ENCODE peak calls at places on chromosomes 5 and 9, in nine cellular contexts. Y is natural killer cell, Z is cardiac fibroblast, M is cardiac muscle cell, I is Calu3, X is mesothelial cell of epicardium, E is epithelial cell of esophagus, L is HCT116, A is tibial artery. S is an unnamed sample.

GRCh38 chr5:62144395-62145022 is 161.5 kb upstream of the KIF2A start:
- DNase-seq in Y (no peak), M (no peak), I (no peak), X (no peak), Z (no peak), E (peak; percentile 82), L (no peak), A (no peak), S (no peak)

GRCh38 chr5:6583049-6583880 is 49.6 kb downstream of the NSUN2 start:
- DNase-seq in Z (peak; percentile 31), Y (no peak), M (peak; percentile 31), I (peak; percentile 41), L (no peak), E (peak; percentile 18), X (peak; percentile 68), A (no peak), S (no peak)

GRCh38 chr5:133123297-133123696 is 71.5 kb downstream of the HSPA4 start:
- DNase-seq in E (no peak), X (no peak), L (no peak), A (no peak), M (no peak), Z (no peak), I (no peak), Y (no peak), S (peak; percentile 32)

GRCh38 chr5:143129910-143130703 is 273.4 kb downstream of the NR3C1 start:
- DNase-seq in E (no peak), Y (no peak), I (no peak), M (no peak), L (no peak), Z (no peak), X (no peak), A (no peak), S (no peak)

GRCh38 chr5:168683247-168683926 is 104.2 kb upstream of the PANK3 start:
- DNase-seq in Y (no peak), X (no peak), I (no peak), A (no peak), E (no peak), L (no peak), Z (peak; percentile 22), M (no peak), S (no peak)

GRCh38 chr5:177309351-177310191 is 2.1 kb downstream of the MXD3 start:
- DNase-seq in L (peak; percentile 81), X (peak; percentile 78), Y (peak; percentile 65), E (peak; percentile 84), M (peak; percentile 74), Z (peak; percentile 75), I (peak; percentile 90), A (no peak), S (no peak)

GRCh38 chr9:35856206-35856605 is 14.0 kb downstream of the OR13J1 start:
- DNase-seq in X (no peak), L (no peak), I (no peak), M (no peak), E (no peak), Z (no peak), Y (peak; percentile 10), A (no peak), S (no peak)

GRCh38 chr5:142816577-142816976 is 46.4 kb downstream of the ARHGAP26 start:
- DNase-seq in Z (peak; percentile 69), I (peak; percentile 68), M (peak; percentile 71), E (peak; percentile 40), A (peak; percentile 67), L (no peak), Y (no peak), X (no peak), S (no peak)

GRCh38 chr5:135559342-135559741 is 19.4 kb downstream of the CXCL14 start:
- DNase-seq in L (peak; percentile 38), Y (no peak), A (no peak), X (no peak), Z (no peak), I (no peak), M (no peak), E (peak; percentile 39), S (no peak)

GRCh38 chr9:14158136-14158781 is 155.7 kb downstream of the NFIB start:
- DNase-seq in Y (no peak), I (no peak), X (no peak), Z (no peak), E (no peak), A (no peak), M (no peak), L (no peak), S (no peak)

GRCh38 chr5:34500236-34500836 is 155.8 kb upstream of the RAI14 start:
- DNase-seq in M (peak; percentile 54), A (no peak), I (no peak), Z (peak; percentile 49), E (peak; percentile 70), Y (no peak), L (no peak), X (no peak), S (no peak)

GRCh38 chr5:125065114-125065513 is 318.7 kb upstream of the ZNF608 start:
- DNase-seq in Z (no peak), L (no peak), X (no peak), E (peak; percentile 25), Y (no peak), I (no peak), A (no peak), M (no peak), S (no peak)

GRCh38 chr9:2809692-2810423 is 34.0 kb downstream of the PUM3 start:
- DNase-seq in Z (peak; percentile 98), E (peak; percentile 21), A (no peak), M (peak; percentile 97), X (no peak), Y (no peak), I (no peak), L (no peak), S (no peak)

DNA sequence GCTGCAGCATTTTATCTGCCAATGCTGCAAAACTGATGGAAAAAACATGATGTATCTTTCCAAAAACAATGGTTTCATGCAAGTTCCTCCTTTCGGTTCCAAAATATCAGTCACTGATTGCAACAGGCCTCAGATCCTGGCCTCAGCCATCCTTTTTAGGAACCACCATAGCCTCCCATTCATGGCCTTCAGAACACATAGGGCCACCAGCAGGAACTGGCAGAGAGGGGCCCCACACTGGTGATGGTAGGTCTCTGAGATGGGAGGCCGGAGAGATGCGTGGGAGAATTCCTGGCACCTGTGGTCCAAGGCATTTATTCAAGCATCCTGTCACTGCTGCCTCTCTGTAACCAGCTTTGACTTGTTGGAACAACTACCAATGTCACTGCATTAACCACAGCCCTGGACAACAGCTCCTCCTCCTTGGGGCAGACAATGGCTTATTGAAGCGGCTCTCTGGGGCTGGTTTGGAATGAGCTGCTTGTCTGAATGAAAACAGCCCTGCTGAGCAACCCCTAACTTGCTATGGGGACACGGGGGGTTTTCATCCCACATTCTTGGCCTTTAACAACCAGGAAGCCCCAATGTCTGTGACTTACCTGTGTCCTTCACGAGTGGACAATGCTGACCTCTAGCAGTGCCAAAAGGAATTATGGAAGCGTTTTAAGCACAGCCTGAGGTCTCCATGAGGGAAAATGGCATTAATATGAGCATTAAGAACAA is 108.1 kb downstream of the LHFPL2 start:
- DNase-seq in Y (no peak), L (no peak), E (no peak), Z (no peak), X (no peak), M (no peak), A (peak; percentile 66), I (no peak), S (no peak)
- TF ChIP-seq CTCF in Y (no peak), L (no peak), E (no peak), Z (no peak), X (no peak), M (no peak), A (no peak), I (no peak), S (no peak)

DNA sequence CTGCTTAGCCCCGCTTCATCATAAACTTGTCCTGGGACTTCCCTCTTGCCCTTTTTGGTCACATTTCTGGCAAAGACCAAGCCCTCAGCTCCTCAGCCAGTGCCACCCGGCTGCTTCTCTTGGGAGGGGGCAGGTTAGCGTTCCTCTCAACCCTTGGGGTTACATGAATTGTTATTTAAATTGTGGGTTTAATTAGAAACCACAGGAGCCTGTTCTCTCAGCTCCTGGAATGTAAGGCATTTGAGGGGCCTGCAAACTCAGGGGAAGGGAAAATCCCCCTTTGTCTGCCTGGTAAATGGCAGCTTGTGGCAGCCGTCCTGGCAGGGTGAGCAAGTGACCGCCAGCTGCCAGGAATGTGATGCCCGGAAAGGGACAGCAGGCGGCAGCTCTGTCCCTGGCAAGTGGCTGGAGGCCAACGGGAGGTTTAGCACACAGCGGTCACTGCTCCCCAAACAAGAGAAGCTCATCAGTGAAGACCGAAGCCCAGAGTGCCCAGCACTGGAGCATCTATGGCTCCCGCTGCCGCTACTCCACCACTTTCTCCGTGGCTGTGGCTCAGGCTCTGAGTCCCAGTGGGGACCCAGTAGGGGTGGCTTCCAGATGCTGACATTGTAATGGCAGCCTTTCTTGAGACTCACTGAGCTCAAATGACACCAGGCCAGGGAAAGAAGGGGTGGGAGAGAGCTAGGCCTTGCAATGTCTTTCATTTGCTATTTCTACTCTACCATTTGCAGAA is 51.7 kb downstream of the SHB start:
- DNase-seq in Y (no peak), E (peak; percentile 59), M (peak; percentile 59), L (no peak), I (peak; percentile 63), X (no peak), A (peak; percentile 39), Z (peak; percentile 48), S (no peak)
- TF ChIP-seq CTCF in Y (no peak), E (peak; percentile 47), M (no peak), L (peak; percentile 8), I (no peak), X (no peak), A (peak; percentile 78), Z (no peak), S (peak; percentile 64)

DNA sequence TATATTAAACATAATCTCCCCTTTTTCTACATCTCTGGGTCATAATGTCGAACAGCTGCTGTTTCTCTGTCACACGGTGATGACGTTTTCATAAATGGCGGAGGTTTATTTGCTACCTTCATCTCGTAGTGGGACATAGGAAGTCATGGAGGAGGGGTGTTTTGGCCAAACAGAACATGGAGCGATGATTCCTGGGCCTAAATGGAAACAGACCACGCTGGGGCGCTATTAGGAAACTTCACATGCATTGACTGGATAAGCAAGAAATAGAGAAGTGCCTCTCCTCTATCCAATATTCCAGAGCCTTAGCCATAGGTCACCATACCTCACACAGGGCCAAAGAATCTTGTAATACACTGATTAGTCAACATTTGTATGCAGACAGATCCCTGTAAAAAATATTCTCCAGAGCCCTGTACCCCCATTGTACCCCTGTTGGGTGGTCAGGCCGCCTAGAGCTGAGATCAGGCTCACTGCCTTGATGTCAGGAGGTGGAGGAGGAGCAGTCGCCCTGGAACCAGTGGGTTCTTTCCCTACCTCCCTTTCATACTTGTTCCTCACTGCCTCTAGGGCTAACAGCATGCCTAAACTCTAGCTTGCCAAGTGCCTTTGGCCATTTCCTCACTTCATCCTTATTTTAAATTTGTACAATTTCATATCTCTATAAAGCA is 77.8 kb upstream of the SPIN1 start:
- DNase-seq in Z (peak; percentile 20), L (no peak), I (no peak), E (no peak), M (peak; percentile 66), Y (no peak), A (peak; percentile 21), X (no peak), S (no peak)
- TF ChIP-seq CTCF in Z (no peak), L (no peak), I (no peak), E (no peak), M (no peak), Y (no peak), A (no peak), X (no peak), S (no peak)

DNA sequence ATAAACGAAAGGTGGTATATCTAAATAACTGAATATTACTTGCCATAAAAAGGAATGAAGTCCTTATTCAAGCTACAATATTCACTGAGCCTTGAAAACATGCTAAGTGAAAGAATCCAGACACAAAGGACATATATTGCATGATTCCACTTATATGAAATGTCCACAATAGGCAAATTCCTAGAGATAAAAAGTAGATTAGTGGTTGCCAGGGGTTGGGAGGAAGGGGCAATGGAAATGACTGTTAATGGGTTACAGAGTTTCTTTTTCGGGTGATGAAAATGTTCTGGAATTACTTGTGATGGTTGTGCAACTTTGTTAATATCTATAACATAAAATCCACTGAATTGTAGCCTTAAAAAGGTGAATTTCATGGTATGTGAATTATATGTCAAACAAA is 227.1 kb upstream of the TRIM32 start:
- DNase-seq in L (no peak), E (no peak), I (no peak), Z (peak; percentile 62), A (no peak), M (peak; percentile 73), X (no peak), Y (no peak), S (no peak)
- TF ChIP-seq CTCF in L (no peak), E (no peak), I (no peak), Z (no peak), A (no peak), M (no peak), X (no peak), Y (no peak), S (no peak)

S was measured in type B pancreatic cell.